ENCODE peak calls at places on chromosomes 4 and X, in five cellular contexts. D, C, J, E and T are unnamed samples.

GRCh38 chr4:165588534-165589310 is 209.9 kb downstream of the CPE start:
- DNase-seq in D (peak), C (no peak), J (no peak), E (no peak), T (no peak)

GRCh38 chr4:19880205-19880604 is 371.5 kb upstream of the SLIT2 start:
- DNase-seq in D (no peak), C (no peak), J (peak), E (no peak), T (no peak)

GRCh38 chr4:15130441-15130840 is 128.2 kb downstream of the CPEB2 start:
- DNase-seq in D (no peak), C (no peak), J (peak), E (peak), T (no peak)

GRCh38 chrX:44735498-44735897 is 108.3 kb upstream of the DUSP21 start:
- DNase-seq in D (no peak), C (no peak), J (no peak), E (no peak), T (no peak)

GRCh38 chrX:50068293-50068568 is 132.6 kb downstream of the AKAP4 start:
- DNase-seq in D (no peak), C (no peak), J (no peak), E (no peak), T (no peak)

GRCh38 chr4:99324978-99325377 is 3.8 kb upstream of the ADH1B start:
- DNase-seq in D (no peak), C (no peak), J (no peak), E (no peak), T (peak)

GRCh38 chr4:55553442-55553841 is 6.7 kb upstream of the CLOCK start:
- DNase-seq in D (no peak), C (peak), J (peak), E (no peak), T (peak)

GRCh38 chrX:133391116-133391515 is 24.2 kb downstream of the GPC4 start:
- DNase-seq in D (no peak), C (no peak), J (no peak), E (no peak), T (no peak)

GRCh38 chr4:148359769-148360168 is 82.4 kb downstream of the NR3C2 start:
- DNase-seq in D (no peak), C (no peak), J (no peak), E (no peak), T (no peak)

GRCh38 chrX:107676559-107677378 is 48.5 kb downstream of the PRPS1 start:
- DNase-seq in D (peak), C (peak), J (peak), E (peak), T (peak)

GRCh38 chr4:52983563-52984303 is 121.6 kb downstream of the RASL11B start:
- DNase-seq in D (no peak), C (no peak), J (peak), E (no peak), T (no peak)

GRCh38 chrX:31199770-31200114 is 127.9 kb upstream of the FTHL17 start:
- DNase-seq in D (no peak), C (no peak), J (no peak), E (no peak), T (no peak)

GRCh38 chr4:76950846-76951321 is 1.3 kb downstream of the SEPTIN11 start:
- DNase-seq in D (no peak), C (no peak), J (peak), E (peak), T (no peak)

GRCh38 chrX:47351706-47352105 is 18.7 kb upstream of the ZNF157 start:
- DNase-seq in D (no peak), C (no peak), J (no peak), E (no peak), T (no peak)

GRCh38 chr4:113057891-113058290 is 8.4 kb downstream of the ANK2 start:
- DNase-seq in D (peak), C (no peak), J (no peak), E (no peak), T (peak)

GRCh38 chrX:23981711-23982110 is 45.3 kb downstream of the KLHL15 start:
- DNase-seq in D (no peak), C (no peak), J (no peak), E (no peak), T (no peak)

GRCh38 chrX:68681443-68681941 is 34.0 kb downstream of the STARD8 start:
- DNase-seq in D (no peak), C (no peak), J (no peak), E (no peak), T (peak)

GRCh38 chrX:153685751-153686676 is 1.7 kb upstream of the SLC6A8 start:
- DNase-seq in D (no peak), C (peak), J (no peak), E (no peak), T (no peak)

GRCh38 chrX:16662402-16662801 is 12.4 kb downstream of the S100G start:
- DNase-seq in D (no peak), C (no peak), J (no peak), E (no peak), T (no peak)

GRCh38 chr4:75180790-75181776 is 248.2 kb downstream of the PARM1 start:
- DNase-seq in D (no peak), C (peak), J (peak), E (no peak), T (no peak)
- H3K4me3 ChIP-seq in D (no peak), C (no peak), J (no peak), E (no peak), T (no peak)

GRCh38 chr4:152689615-152690501 is 10.1 kb upstream of the TMEM154 start:
- DNase-seq in D (no peak), C (peak), J (no peak), E (no peak), T (no peak)
- H3K4me3 ChIP-seq in D (no peak), C (no peak), J (no peak), E (no peak), T (no peak)

DNA sequence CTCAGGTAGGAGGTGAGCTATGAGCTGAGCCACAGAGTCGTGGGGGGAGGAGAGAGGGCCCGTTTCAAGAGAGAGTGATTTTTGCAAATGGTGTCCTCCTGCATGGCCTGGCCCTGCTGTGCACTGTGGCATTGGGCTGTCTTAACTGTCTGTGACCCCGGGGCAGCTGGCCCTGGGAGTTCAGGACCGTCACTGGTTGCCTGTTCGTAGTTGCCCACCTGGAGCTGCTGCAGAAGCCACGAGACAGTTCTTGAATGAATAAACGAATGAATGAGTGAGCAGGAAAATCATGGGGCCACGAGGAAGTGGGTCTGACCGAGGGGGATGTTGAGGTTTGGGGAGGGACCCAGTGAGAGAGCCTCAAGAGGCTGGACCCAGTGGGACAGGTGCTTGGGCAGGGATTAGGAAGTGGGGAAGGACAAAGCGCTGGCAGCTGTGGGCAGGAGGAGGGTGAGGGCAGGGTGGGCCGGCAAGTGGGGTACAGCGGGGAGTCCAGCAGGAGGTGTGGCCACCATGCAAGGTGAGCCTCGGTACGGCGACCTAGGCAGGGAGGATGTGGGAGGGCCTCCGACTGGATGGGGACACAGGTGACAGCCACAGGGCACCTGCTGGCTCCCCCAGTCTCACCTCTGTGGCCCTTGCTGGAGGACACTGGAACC is 10.1 kb downstream of the RGS12 start:
- DNase-seq in D (no peak), C (peak), J (no peak), E (peak), T (no peak)
- H3K4me3 ChIP-seq in D (no peak), C (no peak), J (no peak), E (no peak), T (no peak)

DNA sequence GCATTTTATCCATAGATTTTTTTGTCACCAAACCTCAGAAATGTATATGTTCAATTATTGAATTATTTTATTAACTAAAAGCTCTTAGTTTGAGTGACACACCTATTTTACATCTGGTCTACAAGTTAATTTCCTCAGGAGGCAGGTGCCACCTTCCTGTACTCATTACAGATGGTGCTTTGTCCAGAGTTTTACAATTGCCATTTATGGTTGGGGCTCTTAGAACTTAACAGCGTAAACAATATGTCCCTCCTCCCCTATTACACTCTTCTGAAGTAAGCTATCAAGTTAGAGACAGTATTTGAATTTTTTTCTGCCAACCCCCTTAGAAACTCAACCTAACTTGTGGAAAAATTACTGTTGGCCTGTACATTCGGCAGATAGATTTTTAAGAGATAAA is 8.0 kb downstream of the CXXC4 start:
- DNase-seq in D (no peak), C (no peak), J (no peak), E (no peak), T (no peak)
- H3K4me3 ChIP-seq in D (no peak), C (no peak), J (no peak), E (no peak), T (no peak)

DNA sequence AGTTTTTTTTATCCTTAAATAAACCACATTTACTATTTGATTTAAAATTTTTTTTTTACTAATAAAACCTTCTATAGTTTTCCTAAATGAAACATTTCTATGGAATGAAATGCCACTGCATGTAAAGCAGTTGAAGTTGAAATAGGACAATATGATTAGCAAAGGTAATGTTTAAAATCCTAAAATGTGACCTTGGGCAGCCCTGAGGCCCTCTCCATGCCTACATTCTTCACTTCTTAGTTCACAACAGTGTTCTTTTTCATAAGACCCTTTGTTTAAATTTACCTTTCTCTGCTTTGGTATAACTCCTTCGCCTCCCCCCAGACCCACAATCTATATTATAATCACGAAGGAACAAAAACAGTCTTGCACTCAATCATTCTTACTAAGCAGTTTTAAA is 124.4 kb upstream of the NAP1L5 start:
- DNase-seq in D (no peak), C (no peak), J (no peak), E (no peak), T (no peak)
- H3K4me3 ChIP-seq in D (peak), C (peak), J (no peak), E (peak), T (peak)

DNA sequence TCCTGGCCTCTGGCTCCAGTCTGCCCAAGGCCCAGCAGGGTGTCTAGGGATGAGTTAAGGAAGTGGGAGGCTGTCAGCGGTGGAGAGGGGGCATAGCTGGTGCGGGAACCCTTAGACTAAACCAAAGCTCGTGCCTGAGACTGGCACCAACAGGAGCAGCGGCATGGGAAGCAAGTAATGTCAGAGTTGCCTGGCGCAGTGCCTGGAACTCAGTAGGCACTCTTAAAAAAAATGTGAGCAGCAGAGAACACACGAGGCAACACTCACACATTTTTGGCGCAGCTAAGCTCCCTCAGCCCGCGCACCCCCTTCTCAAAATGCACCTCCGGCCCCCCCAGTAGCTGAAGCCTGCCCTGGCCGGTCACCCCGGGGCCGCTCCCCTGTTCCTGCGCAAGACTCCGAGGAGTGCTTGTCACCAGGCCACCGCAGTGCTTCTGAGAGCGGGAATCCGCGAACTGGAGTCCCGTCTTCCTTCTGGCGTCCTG is 583 bp downstream of the GABRE start:
- DNase-seq in D (peak), C (no peak), J (peak), E (peak), T (no peak)
- H3K4me3 ChIP-seq in D (peak), C (peak), J (no peak), E (peak), T (peak)